ENCODE peak calls at places on chromosomes 16 and 17, in eight cellular contexts. R, E, I, M, U, S, Z and H are unnamed samples.

GRCh38 chr17:2235792-2236365 is 67.7 kb downstream of the SMG6 start:
- DNase-seq in R (no peak), E (no peak), I (no peak), M (no peak), U (peak; percentile 36), S (peak; percentile 12), Z (peak; percentile 74), H (no peak)

GRCh38 chr17:14201087-14201486 is 35.6 kb downstream of the CDRT15 start:
- DNase-seq in R (no peak), E (no peak), I (no peak), M (no peak), U (no peak), S (no peak), Z (no peak), H (no peak)

GRCh38 chr16:1787322-1788094 is 4.7 kb downstream of the NUBP2 start:
- DNase-seq in R (no peak), E (no peak), I (no peak), M (no peak), U (peak; percentile 11), S (no peak), Z (no peak), H (no peak)

GRCh38 chr17:39461911-39462641 is 790 bp downstream of the CDK12 start:
- DNase-seq in R (peak; percentile 37), E (peak; percentile 41), I (no peak), M (peak; percentile 43), U (no peak), S (peak; percentile 64), Z (no peak), H (peak; percentile 80)

GRCh38 chr17:40303009-40303657 is 5.8 kb upstream of the RARA start:
- DNase-seq in R (peak; percentile 72), E (no peak), I (peak; percentile 69), M (peak; percentile 67), U (no peak), S (peak; percentile 67), Z (no peak), H (peak; percentile 51)

GRCh38 chr17:47732399-47733046 is 513 bp upstream of the TBX21 start:
- DNase-seq in R (no peak), E (peak; percentile 49), I (no peak), M (no peak), U (no peak), S (no peak), Z (peak; percentile 39), H (no peak)

GRCh38 chr16:88773812-88774291 is 11.2 kb downstream of the PIEZO1 start:
- DNase-seq in R (peak; percentile 66), E (no peak), I (peak; percentile 92), M (peak; percentile 82), U (peak; percentile 75), S (peak; percentile 66), Z (peak; percentile 85), H (peak; percentile 85)

GRCh38 chr17:65405563-65405962 is 155.9 kb downstream of the AXIN2 start:
- DNase-seq in R (no peak), E (no peak), I (no peak), M (no peak), U (no peak), S (no peak), Z (no peak), H (no peak)

GRCh38 chr17:78252111-78252634 is 20.7 kb downstream of the TMEM235 start:
- DNase-seq in R (no peak), E (peak; percentile 43), I (no peak), M (no peak), U (no peak), S (no peak), Z (peak; percentile 66), H (no peak)

GRCh38 chr16:27966756-27967155 is 96.8 kb downstream of the GSG1L start:
- DNase-seq in R (no peak), E (no peak), I (no peak), M (no peak), U (no peak), S (no peak), Z (peak; percentile 24), H (no peak)

GRCh38 chr17:61729690-61730268 is 133.5 kb downstream of the BRIP1 start:
- DNase-seq in R (no peak), E (no peak), I (no peak), M (no peak), U (no peak), S (no peak), Z (no peak), H (peak; percentile 8)

GRCh38 chr16:89318871-89319627 is 101.5 kb downstream of the ZNF778 start:
- DNase-seq in R (no peak), E (no peak), I (no peak), M (no peak), U (no peak), S (no peak), Z (no peak), H (no peak)

GRCh38 chr17:27873746-27874145 is 19.4 kb downstream of the LYRM9 start:
- DNase-seq in R (no peak), E (no peak), I (no peak), M (no peak), U (no peak), S (peak; percentile 40), Z (no peak), H (no peak)

GRCh38 chr16:11800385-11800718 is 3.3 kb upstream of the ZC3H7A start:
- DNase-seq in R (no peak), E (no peak), I (no peak), M (no peak), U (no peak), S (no peak), Z (no peak), H (no peak)

GRCh38 chr16:30075503-30076275 is at the start of gene PPP4C:
- DNase-seq in R (peak; percentile 73), E (peak; percentile 91), I (peak; percentile 91), M (peak; percentile 81), U (peak; percentile 94), S (peak; percentile 94), Z (peak; percentile 97), H (peak; percentile 94)